ENCODE peak calls at places on chromosomes 11 and 22, in eight cellular contexts. One of them, this sample, is unnamed.

GRCh38 chr11:69587454-69588081 is 53.4 kb upstream of the CCND1 start:
- DNase-seq in foreskin fibroblast: peak; percentile 86
- DNase-seq in coronary artery: peak; percentile 35
- DNase-seq in brain microvascular endothelial cell: peak; percentile 69
- DNase-seq in heart right ventricle: no peak
- DNase-seq in fibroblast of villous mesenchyme: peak; percentile 29
- DNase-seq in testis: no peak
- DNase-seq in right cardiac atrium: no peak
- DNase-seq in this sample: no peak

GRCh38 chr11:66289548-66290331 is 797 bp upstream of the YIF1A start:
- DNase-seq in foreskin fibroblast: peak; percentile 79
- DNase-seq in coronary artery: peak; percentile 87
- DNase-seq in brain microvascular endothelial cell: no peak
- DNase-seq in heart right ventricle: peak; percentile 78
- DNase-seq in fibroblast of villous mesenchyme: no peak
- DNase-seq in testis: peak; percentile 77
- DNase-seq in right cardiac atrium: peak; percentile 89
- DNase-seq in this sample: no peak

GRCh38 chr11:33530824-33531223 is 169.8 kb downstream of the C11orf91 start:
- DNase-seq in foreskin fibroblast: peak; percentile 72
- DNase-seq in coronary artery: no peak
- DNase-seq in brain microvascular endothelial cell: peak; percentile 47
- DNase-seq in heart right ventricle: no peak
- DNase-seq in fibroblast of villous mesenchyme: peak; percentile 50
- DNase-seq in testis: no peak
- DNase-seq in right cardiac atrium: no peak
- DNase-seq in this sample: no peak

GRCh38 chr11:27204527-27204926 is 158.5 kb downstream of the CCDC34 start:
- DNase-seq in foreskin fibroblast: peak; percentile 41
- DNase-seq in coronary artery: no peak
- DNase-seq in brain microvascular endothelial cell: no peak
- DNase-seq in heart right ventricle: no peak
- DNase-seq in fibroblast of villous mesenchyme: no peak
- DNase-seq in testis: peak; percentile 42
- DNase-seq in right cardiac atrium: no peak
- DNase-seq in this sample: no peak

GRCh38 chr11:3109921-3110706 is 52.9 kb upstream of the CARS1 start:
- DNase-seq in foreskin fibroblast: peak; percentile 63
- DNase-seq in coronary artery: peak; percentile 72
- DNase-seq in brain microvascular endothelial cell: no peak
- DNase-seq in heart right ventricle: no peak
- DNase-seq in fibroblast of villous mesenchyme: peak; percentile 22
- DNase-seq in testis: no peak
- DNase-seq in right cardiac atrium: peak; percentile 74
- DNase-seq in this sample: peak; percentile 42

GRCh38 chr11:61108847-61109585 is 6.7 kb downstream of the CD5 start:
- DNase-seq in foreskin fibroblast: no peak
- DNase-seq in coronary artery: no peak
- DNase-seq in brain microvascular endothelial cell: no peak
- DNase-seq in heart right ventricle: no peak
- DNase-seq in fibroblast of villous mesenchyme: no peak
- DNase-seq in testis: no peak
- DNase-seq in right cardiac atrium: no peak
- DNase-seq in this sample: no peak

GRCh38 chr11:66181632-66182345 is 86.7 kb upstream of the RAB1B start:
- DNase-seq in foreskin fibroblast: no peak
- DNase-seq in coronary artery: no peak
- DNase-seq in brain microvascular endothelial cell: no peak
- DNase-seq in heart right ventricle: no peak
- DNase-seq in fibroblast of villous mesenchyme: no peak
- DNase-seq in testis: no peak
- DNase-seq in right cardiac atrium: no peak
- DNase-seq in this sample: no peak

GRCh38 chr11:86261328-86261727 is 16.8 kb downstream of the EED start:
- DNase-seq in foreskin fibroblast: no peak
- DNase-seq in coronary artery: no peak
- DNase-seq in brain microvascular endothelial cell: no peak
- DNase-seq in heart right ventricle: no peak
- DNase-seq in fibroblast of villous mesenchyme: no peak
- DNase-seq in testis: no peak
- DNase-seq in right cardiac atrium: no peak
- DNase-seq in this sample: no peak

GRCh38 chr22:46390105-46390651 is 54.7 kb downstream of the TRMU start:
- DNase-seq in foreskin fibroblast: no peak
- DNase-seq in coronary artery: no peak
- DNase-seq in brain microvascular endothelial cell: no peak
- DNase-seq in heart right ventricle: no peak
- DNase-seq in fibroblast of villous mesenchyme: no peak
- DNase-seq in testis: no peak
- DNase-seq in right cardiac atrium: peak; percentile 41
- DNase-seq in this sample: no peak
- H3K4me3 ChIP-seq in foreskin fibroblast: no peak overlapping the region
- H3K4me3 ChIP-seq in coronary artery: peak overlapping the region; percentile 34
- H3K4me3 ChIP-seq in brain microvascular endothelial cell: no peak overlapping the region
- H3K4me3 ChIP-seq in heart right ventricle: no peak overlapping the region
- H3K4me3 ChIP-seq in fibroblast of villous mesenchyme: no peak overlapping the region
- H3K4me3 ChIP-seq in testis: no peak overlapping the region
- H3K4me3 ChIP-seq in right cardiac atrium: no peak overlapping the region
- H3K4me3 ChIP-seq in this sample: peak overlapping the region; percentile 50

DNA sequence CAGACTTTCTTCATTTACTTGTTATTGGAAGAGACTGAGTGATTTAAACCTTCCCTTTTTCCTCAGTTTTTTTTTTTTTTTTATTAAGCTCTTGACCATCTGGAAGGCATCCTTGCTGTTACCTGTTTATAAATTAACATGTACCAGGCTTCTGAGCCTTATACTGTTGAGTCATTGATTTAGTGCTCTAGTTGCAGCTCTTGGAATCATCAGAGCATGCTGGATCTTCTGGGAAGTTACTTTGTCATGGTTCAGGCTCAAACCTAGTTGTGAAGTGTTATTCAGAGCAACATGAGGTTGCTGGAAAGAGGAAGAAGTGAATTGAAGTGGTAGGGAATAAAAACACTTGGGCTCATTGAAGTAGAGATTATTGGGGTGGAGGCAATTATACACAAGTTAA is 6.3 kb downstream of the ZDHHC5 start:
- DNase-seq in foreskin fibroblast: no peak
- DNase-seq in coronary artery: no peak
- DNase-seq in brain microvascular endothelial cell: no peak
- DNase-seq in heart right ventricle: no peak
- DNase-seq in fibroblast of villous mesenchyme: no peak
- DNase-seq in testis: no peak
- DNase-seq in right cardiac atrium: no peak
- DNase-seq in this sample: no peak
- H3K4me3 ChIP-seq in foreskin fibroblast: no peak overlapping the region
- H3K4me3 ChIP-seq in coronary artery: no peak overlapping the region
- H3K4me3 ChIP-seq in brain microvascular endothelial cell: no peak overlapping the region
- H3K4me3 ChIP-seq in heart right ventricle: no peak overlapping the region
- H3K4me3 ChIP-seq in fibroblast of villous mesenchyme: no peak overlapping the region
- H3K4me3 ChIP-seq in testis: no peak overlapping the region
- H3K4me3 ChIP-seq in right cardiac atrium: no peak overlapping the region
- H3K4me3 ChIP-seq in this sample: no peak overlapping the region

DNA sequence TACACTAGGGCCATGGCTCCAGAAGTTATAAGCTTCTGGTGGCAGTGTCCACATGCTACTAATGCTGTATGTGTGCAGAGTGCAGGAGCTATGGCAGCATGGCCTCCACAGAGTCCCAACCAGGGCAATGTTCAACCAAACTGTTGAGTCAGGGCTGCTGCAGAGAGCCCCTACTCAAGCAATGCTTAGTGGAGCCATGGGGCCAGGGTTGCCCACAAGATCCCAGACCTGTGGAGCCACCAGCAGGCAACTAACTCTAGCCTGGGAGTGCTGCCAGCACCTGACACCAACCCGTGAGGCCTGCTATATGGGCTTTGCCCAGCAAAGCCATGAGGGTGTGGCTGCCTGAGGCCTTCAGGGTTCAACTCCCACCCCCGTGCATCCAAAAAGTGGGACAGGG is 655.2 kb downstream of the TBC1D22A start:
- DNase-seq in foreskin fibroblast: no peak
- DNase-seq in coronary artery: no peak
- DNase-seq in brain microvascular endothelial cell: no peak
- DNase-seq in heart right ventricle: no peak
- DNase-seq in fibroblast of villous mesenchyme: no peak
- DNase-seq in testis: no peak
- DNase-seq in right cardiac atrium: no peak
- DNase-seq in this sample: no peak
- H3K4me3 ChIP-seq in foreskin fibroblast: no peak overlapping the region
- H3K4me3 ChIP-seq in coronary artery: no peak overlapping the region
- H3K4me3 ChIP-seq in brain microvascular endothelial cell: no peak overlapping the region
- H3K4me3 ChIP-seq in heart right ventricle: no peak overlapping the region
- H3K4me3 ChIP-seq in fibroblast of villous mesenchyme: no peak overlapping the region
- H3K4me3 ChIP-seq in testis: no peak overlapping the region
- H3K4me3 ChIP-seq in right cardiac atrium: no peak overlapping the region
- H3K4me3 ChIP-seq in this sample: no peak overlapping the region

GRCh38 chr11:93053864-93054263 is 84.4 kb downstream of the MTNR1B start:
- DNase-seq in foreskin fibroblast: no peak
- DNase-seq in coronary artery: no peak
- DNase-seq in brain microvascular endothelial cell: no peak
- DNase-seq in heart right ventricle: no peak
- DNase-seq in fibroblast of villous mesenchyme: no peak
- DNase-seq in testis: no peak
- DNase-seq in right cardiac atrium: no peak
- DNase-seq in this sample: no peak

GRCh38 chr11:93054881-93055280 is 85.4 kb downstream of the MTNR1B start:
- DNase-seq in foreskin fibroblast: peak; percentile 92
- DNase-seq in coronary artery: no peak
- DNase-seq in brain microvascular endothelial cell: peak; percentile 97
- DNase-seq in heart right ventricle: no peak
- DNase-seq in fibroblast of villous mesenchyme: peak; percentile 96
- DNase-seq in testis: no peak
- DNase-seq in right cardiac atrium: no peak
- DNase-seq in this sample: no peak

GRCh38 chr11:93054279-93054678 is 84.8 kb downstream of the MTNR1B start:
- DNase-seq in foreskin fibroblast: peak; percentile 15
- DNase-seq in coronary artery: no peak
- DNase-seq in brain microvascular endothelial cell: peak; percentile 11
- DNase-seq in heart right ventricle: no peak
- DNase-seq in fibroblast of villous mesenchyme: no peak
- DNase-seq in testis: no peak
- DNase-seq in right cardiac atrium: no peak
- DNase-seq in this sample: no peak

GRCh38 chr11:93049740-93050139 is 80.3 kb downstream of the MTNR1B start:
- DNase-seq in foreskin fibroblast: no peak
- DNase-seq in coronary artery: no peak
- DNase-seq in brain microvascular endothelial cell: no peak
- DNase-seq in heart right ventricle: no peak
- DNase-seq in fibroblast of villous mesenchyme: no peak
- DNase-seq in testis: no peak
- DNase-seq in right cardiac atrium: no peak
- DNase-seq in this sample: no peak

GRCh38 chr11:93051181-93051580 is 81.7 kb downstream of the MTNR1B start:
- DNase-seq in foreskin fibroblast: peak; percentile 63
- DNase-seq in coronary artery: no peak
- DNase-seq in brain microvascular endothelial cell: peak; percentile 62
- DNase-seq in heart right ventricle: no peak
- DNase-seq in fibroblast of villous mesenchyme: peak; percentile 41
- DNase-seq in testis: no peak
- DNase-seq in right cardiac atrium: no peak
- DNase-seq in this sample: no peak
- H3K4me3 ChIP-seq in foreskin fibroblast: no peak overlapping the region
- H3K4me3 ChIP-seq in coronary artery: no peak overlapping the region
- H3K4me3 ChIP-seq in brain microvascular endothelial cell: no peak overlapping the region
- H3K4me3 ChIP-seq in heart right ventricle: no peak overlapping the region
- H3K4me3 ChIP-seq in fibroblast of villous mesenchyme: no peak overlapping the region
- H3K4me3 ChIP-seq in testis: no peak overlapping the region
- H3K4me3 ChIP-seq in right cardiac atrium: no peak overlapping the region
- H3K4me3 ChIP-seq in this sample: no peak overlapping the region

DNA sequence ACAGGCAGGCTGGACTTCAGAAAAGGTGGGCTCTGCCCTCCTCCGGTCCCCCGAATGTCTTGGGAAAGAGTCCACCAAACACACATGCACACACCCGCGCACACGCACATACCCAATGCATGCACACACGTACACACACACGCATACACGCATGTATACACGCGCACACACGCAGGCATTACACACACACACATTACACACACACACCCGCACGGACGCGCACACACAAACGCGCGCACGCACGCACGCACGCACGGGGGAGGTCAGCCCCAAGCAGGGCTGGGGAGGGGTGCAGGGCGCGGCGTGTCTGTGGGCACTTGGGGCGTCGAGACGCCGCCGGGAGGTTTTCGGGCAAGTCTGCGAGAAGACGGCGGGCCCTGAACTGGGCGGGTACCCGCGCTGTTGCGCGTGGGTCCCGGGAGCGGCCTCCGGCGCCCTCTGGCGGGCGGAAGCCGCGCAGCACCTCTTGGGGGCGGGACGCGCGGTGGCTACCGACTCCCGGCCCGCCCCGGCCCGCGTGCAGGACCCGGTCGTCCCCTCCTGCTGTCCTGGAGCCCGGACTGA is 3.5 kb downstream of the SEPTIN5 start:
- DNase-seq in foreskin fibroblast: peak; percentile 90
- DNase-seq in coronary artery: no peak
- DNase-seq in brain microvascular endothelial cell: peak; percentile 43
- DNase-seq in heart right ventricle: peak; percentile 72
- DNase-seq in fibroblast of villous mesenchyme: peak; percentile 63
- DNase-seq in testis: peak; percentile 84
- DNase-seq in right cardiac atrium: peak; percentile 93
- DNase-seq in this sample: peak; percentile 81
- H3K4me3 ChIP-seq in foreskin fibroblast: peak overlapping the region; percentile 63
- H3K4me3 ChIP-seq in coronary artery: peak overlapping the region; percentile 78
- H3K4me3 ChIP-seq in brain microvascular endothelial cell: peak overlapping the region; percentile 55
- H3K4me3 ChIP-seq in heart right ventricle: peak overlapping the region; percentile 61
- H3K4me3 ChIP-seq in fibroblast of villous mesenchyme: peak overlapping the region; percentile 63
- H3K4me3 ChIP-seq in testis: peak overlapping the region; percentile 84
- H3K4me3 ChIP-seq in right cardiac atrium: peak overlapping the region; percentile 50
- H3K4me3 ChIP-seq in this sample: peak overlapping the region; percentile 54

DNA sequence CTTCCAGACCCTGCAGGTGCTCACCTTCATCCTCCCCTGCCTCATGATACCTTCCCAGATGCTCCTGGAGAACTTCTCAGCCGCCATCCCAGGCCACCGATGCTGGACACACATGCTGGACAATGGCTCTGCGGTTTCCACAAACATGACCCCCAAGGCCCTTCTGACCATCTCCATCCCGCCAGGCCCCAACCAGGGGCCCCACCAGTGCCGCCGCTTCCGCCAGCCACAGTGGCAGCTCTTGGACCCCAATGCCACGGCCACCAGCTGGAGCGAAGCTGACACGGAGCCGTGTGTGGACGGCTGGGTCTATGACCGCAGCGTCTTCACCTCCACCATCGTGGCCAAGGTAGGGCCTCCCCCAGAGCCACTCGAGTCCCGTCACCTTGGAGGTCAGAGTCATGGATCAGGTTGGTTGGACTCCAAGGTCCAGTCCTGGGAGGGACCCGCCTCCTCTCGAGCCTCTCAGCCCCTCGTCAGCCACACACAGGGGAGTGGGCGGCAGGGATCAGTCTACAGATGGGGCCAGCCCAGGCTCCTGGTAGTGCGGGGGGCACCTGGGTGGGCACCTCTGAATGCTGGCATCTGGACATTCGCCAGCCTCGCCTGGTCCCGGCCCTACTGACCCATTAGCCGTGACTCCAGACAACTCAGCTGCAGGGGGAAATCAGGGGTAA is 34.8 kb upstream of the SLC22A12 start:
- DNase-seq in foreskin fibroblast: no peak
- DNase-seq in coronary artery: no peak
- DNase-seq in brain microvascular endothelial cell: no peak
- DNase-seq in heart right ventricle: no peak
- DNase-seq in fibroblast of villous mesenchyme: no peak
- DNase-seq in testis: no peak
- DNase-seq in right cardiac atrium: no peak
- DNase-seq in this sample: no peak
- H3K4me3 ChIP-seq in foreskin fibroblast: no peak overlapping the region
- H3K4me3 ChIP-seq in coronary artery: no peak overlapping the region
- H3K4me3 ChIP-seq in brain microvascular endothelial cell: no peak overlapping the region
- H3K4me3 ChIP-seq in heart right ventricle: no peak overlapping the region
- H3K4me3 ChIP-seq in fibroblast of villous mesenchyme: no peak overlapping the region
- H3K4me3 ChIP-seq in testis: no peak overlapping the region
- H3K4me3 ChIP-seq in right cardiac atrium: no peak overlapping the region
- H3K4me3 ChIP-seq in this sample: no peak overlapping the region

This sample was measured in BE2C.